ENCODE peak calls at places on chromosome 13, in six cellular contexts. One of them, this sample, is unnamed.

GRCh38 chr13:87954116-87954515 is 282.9 kb downstream of the SLITRK5 start:
- DNase-seq in tibial nerve: no peak
- DNase-seq in endothelial cell: no peak
- DNase-seq in HFF-Myc: no peak
- DNase-seq in foreskin fibroblast: no peak
- DNase-seq in lower lobe of right lung: no peak
- DNase-seq in this sample: no peak

GRCh38 chr13:111844222-111844671 is 222.7 kb upstream of the SOX1 start:
- DNase-seq in tibial nerve: no peak
- DNase-seq in endothelial cell: no peak
- DNase-seq in HFF-Myc: no peak
- DNase-seq in foreskin fibroblast: no peak
- DNase-seq in lower lobe of right lung: no peak
- DNase-seq in this sample: no peak

GRCh38 chr13:107210216-107211010 is 642.5 kb upstream of the ARGLU1 start:
- DNase-seq in tibial nerve: no peak
- DNase-seq in endothelial cell: no peak
- DNase-seq in HFF-Myc: no peak
- DNase-seq in foreskin fibroblast: no peak
- DNase-seq in lower lobe of right lung: no peak
- DNase-seq in this sample: no peak

GRCh38 chr13:112443191-112444000 is 67.2 kb downstream of the SPACA7 start:
- DNase-seq in tibial nerve: no peak
- DNase-seq in endothelial cell: peak
- DNase-seq in HFF-Myc: no peak
- DNase-seq in foreskin fibroblast: no peak
- DNase-seq in lower lobe of right lung: no peak
- DNase-seq in this sample: no peak

GRCh38 chr13:43089912-43090498 is 66.6 kb downstream of the DNAJC15 start:
- DNase-seq in tibial nerve: no peak
- DNase-seq in endothelial cell: no peak
- DNase-seq in HFF-Myc: no peak
- DNase-seq in foreskin fibroblast: no peak
- DNase-seq in lower lobe of right lung: no peak
- DNase-seq in this sample: no peak

GRCh38 chr13:83286737-83287136 is 595.5 kb downstream of the SLITRK1 start:
- DNase-seq in tibial nerve: no peak
- DNase-seq in endothelial cell: no peak
- DNase-seq in HFF-Myc: peak
- DNase-seq in foreskin fibroblast: peak
- DNase-seq in lower lobe of right lung: no peak
- DNase-seq in this sample: no peak

GRCh38 chr13:73778242-73778864 is 355.9 kb downstream of the KLF12 start:
- DNase-seq in tibial nerve: no peak
- DNase-seq in endothelial cell: no peak
- DNase-seq in HFF-Myc: no peak
- DNase-seq in foreskin fibroblast: no peak
- DNase-seq in lower lobe of right lung: no peak
- DNase-seq in this sample: no peak

GRCh38 chr13:110137677-110138008 is 169.3 kb downstream of the COL4A1 start:
- DNase-seq in tibial nerve: peak
- DNase-seq in endothelial cell: no peak
- DNase-seq in HFF-Myc: no peak
- DNase-seq in foreskin fibroblast: no peak
- DNase-seq in lower lobe of right lung: peak
- DNase-seq in this sample: no peak

GRCh38 chr13:29479716-29480492 is 115.6 kb downstream of the SLC7A1 start:
- DNase-seq in tibial nerve: no peak
- DNase-seq in endothelial cell: no peak
- DNase-seq in HFF-Myc: no peak
- DNase-seq in foreskin fibroblast: no peak
- DNase-seq in lower lobe of right lung: no peak
- DNase-seq in this sample: no peak

GRCh38 chr13:97567510-97568243 is 133.7 kb downstream of the RAP2A start:
- DNase-seq in tibial nerve: peak
- DNase-seq in endothelial cell: peak
- DNase-seq in HFF-Myc: no peak
- DNase-seq in foreskin fibroblast: no peak
- DNase-seq in lower lobe of right lung: peak
- DNase-seq in this sample: no peak

GRCh38 chr13:100860866-100861265 is 186.3 kb upstream of the TMTC4 start:
- DNase-seq in tibial nerve: no peak
- DNase-seq in endothelial cell: no peak
- DNase-seq in HFF-Myc: no peak
- DNase-seq in foreskin fibroblast: peak
- DNase-seq in lower lobe of right lung: no peak
- DNase-seq in this sample: no peak

GRCh38 chr13:80338781-80339577 is 1.9 kb downstream of the SPRY2 start:
- DNase-seq in tibial nerve: peak
- DNase-seq in endothelial cell: peak
- DNase-seq in HFF-Myc: no peak
- DNase-seq in foreskin fibroblast: peak
- DNase-seq in lower lobe of right lung: peak
- DNase-seq in this sample: no peak
- TF ChIP-seq CTCF in tibial nerve: peak
- TF ChIP-seq CTCF in endothelial cell: no peak
- TF ChIP-seq CTCF in HFF-Myc: peak
- TF ChIP-seq CTCF in foreskin fibroblast: peak
- TF ChIP-seq CTCF in lower lobe of right lung: peak
- TF ChIP-seq CTCF in this sample: no peak

DNA sequence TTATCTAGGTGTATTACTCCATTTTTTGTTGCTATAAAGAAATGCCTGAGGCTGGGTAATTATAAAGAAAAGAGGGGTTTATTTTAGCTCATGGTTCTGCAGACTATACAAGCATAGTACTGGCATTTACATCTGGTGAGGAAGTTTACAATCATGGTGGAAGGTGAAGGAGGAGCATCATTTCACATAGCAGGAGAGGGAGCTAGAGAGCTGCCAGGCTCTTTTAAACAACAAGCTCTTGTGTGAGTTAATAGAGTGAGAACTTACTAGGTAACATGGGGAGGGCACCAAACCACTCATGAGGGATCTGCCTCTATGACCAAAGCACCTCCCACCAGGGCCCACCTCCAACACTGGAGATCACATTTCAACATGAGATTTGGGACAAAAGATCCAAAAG is 221.7 kb upstream of the GPC6 start:
- DNase-seq in tibial nerve: no peak
- DNase-seq in endothelial cell: no peak
- DNase-seq in HFF-Myc: peak
- DNase-seq in foreskin fibroblast: no peak
- DNase-seq in lower lobe of right lung: no peak
- DNase-seq in this sample: no peak
- TF ChIP-seq CTCF in tibial nerve: no peak
- TF ChIP-seq CTCF in endothelial cell: no peak
- TF ChIP-seq CTCF in HFF-Myc: peak
- TF ChIP-seq CTCF in foreskin fibroblast: peak
- TF ChIP-seq CTCF in lower lobe of right lung: no peak
- TF ChIP-seq CTCF in this sample: no peak

DNA sequence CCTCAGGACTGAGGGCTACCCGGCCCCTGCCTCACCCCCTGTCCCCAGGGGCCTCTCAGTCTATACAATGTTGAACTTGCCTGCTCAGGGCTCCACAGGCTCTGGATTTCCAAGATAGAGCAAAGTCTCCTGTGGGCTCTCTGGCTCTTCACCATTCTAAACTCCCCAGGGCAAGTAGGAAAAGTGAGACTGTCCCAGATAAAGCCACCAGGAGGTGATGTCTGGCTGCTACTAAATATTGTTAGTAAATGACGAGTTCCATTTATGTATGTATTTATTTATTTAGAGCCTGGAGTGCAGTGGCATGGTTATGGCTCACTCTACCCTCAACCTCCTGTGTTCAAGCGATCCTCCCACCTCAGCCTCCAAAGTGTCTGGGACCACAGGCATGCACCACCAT is 73.6 kb upstream of the SIAH3 start:
- DNase-seq in tibial nerve: no peak
- DNase-seq in endothelial cell: no peak
- DNase-seq in HFF-Myc: no peak
- DNase-seq in foreskin fibroblast: no peak
- DNase-seq in lower lobe of right lung: no peak
- DNase-seq in this sample: no peak
- TF ChIP-seq CTCF in tibial nerve: no peak
- TF ChIP-seq CTCF in endothelial cell: no peak
- TF ChIP-seq CTCF in HFF-Myc: no peak
- TF ChIP-seq CTCF in foreskin fibroblast: no peak
- TF ChIP-seq CTCF in lower lobe of right lung: no peak
- TF ChIP-seq CTCF in this sample: peak

DNA sequence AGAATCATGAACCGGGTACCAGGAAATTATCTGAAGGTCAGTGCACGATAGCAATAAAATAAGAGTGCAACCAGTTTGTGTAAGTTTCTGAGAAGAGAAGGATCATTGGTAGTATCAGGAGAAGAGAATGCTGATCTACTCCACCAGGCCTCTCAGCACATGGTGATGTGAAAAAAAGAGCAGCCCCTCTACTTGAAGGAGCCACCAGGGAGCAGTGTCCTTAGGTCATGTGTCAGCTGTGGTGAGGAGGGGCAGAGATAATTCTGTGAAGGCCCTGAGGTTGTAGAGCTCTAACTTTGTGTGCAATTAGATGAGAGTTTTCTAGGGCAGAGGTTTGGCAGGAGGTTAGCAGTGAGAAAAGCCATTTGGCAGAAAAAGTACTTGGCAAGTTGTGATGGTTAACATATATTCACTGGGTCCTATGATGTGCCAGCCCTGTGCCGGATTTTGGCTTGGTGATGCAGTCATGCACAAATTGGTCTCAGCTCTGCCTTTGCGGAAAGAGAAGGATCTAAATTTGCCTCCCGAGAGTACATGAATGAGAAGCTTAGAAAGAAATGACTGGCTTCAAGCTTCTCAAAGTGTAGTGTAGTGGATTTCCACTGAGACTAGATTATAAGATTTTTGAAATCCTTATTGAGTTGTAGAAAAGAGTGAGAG is 19.2 kb upstream of the ZC3H13 start:
- DNase-seq in tibial nerve: no peak
- DNase-seq in endothelial cell: peak
- DNase-seq in HFF-Myc: no peak
- DNase-seq in foreskin fibroblast: no peak
- DNase-seq in lower lobe of right lung: no peak
- DNase-seq in this sample: no peak
- TF ChIP-seq CTCF in tibial nerve: no peak
- TF ChIP-seq CTCF in endothelial cell: no peak
- TF ChIP-seq CTCF in HFF-Myc: no peak
- TF ChIP-seq CTCF in foreskin fibroblast: no peak
- TF ChIP-seq CTCF in lower lobe of right lung: no peak
- TF ChIP-seq CTCF in this sample: no peak

This sample was measured in CD14-positive monocyte.